ENCODE peak calls at places on chromosome 11, in nine cellular contexts. Y is body of pancreas; V is heart left ventricle; C is sciatic nerve; S is heart right ventricle; B is activated B cell treated with CpG ODN at 0.5 μM for 24 hours; J is lower lobe of right lung; I is activated T-helper 17 cell treated with anti-CD3 and anti-CD28 coated beads, Interleukin-2, amount 50 U/mL, for 72 hours; A is T-cell. R is an unnamed sample.

GRCh38 chr11:33997473-33998347 is 53.8 kb upstream of the CAPRIN1 start:
- ATAC-seq in B (no peak), I (no peak), V (no peak), S (no peak), J (peak; percentile 27), Y (no peak), C (no peak), A (peak; percentile 17), R (no peak)

GRCh38 chr11:13692172-13692571 is 23.7 kb downstream of the FAR1 start:
- ATAC-seq in S (no peak), B (no peak), J (no peak), V (no peak), Y (peak; percentile 30), A (no peak), C (no peak), I (no peak), R (no peak)

GRCh38 chr11:126284829-126285228 is 1.9 kb downstream of the TIRAP start:
- ATAC-seq in C (no peak), J (no peak), A (peak; percentile 20), I (peak; percentile 73), S (no peak), B (peak; percentile 32), Y (no peak), V (no peak), R (peak; percentile 72)

GRCh38 chr11:117799634-117800033 is 2.6 kb upstream of the DSCAML1 start:
- ATAC-seq in V (no peak), S (no peak), A (no peak), I (no peak), C (no peak), B (no peak), J (no peak), Y (no peak), R (no peak)

GRCh38 chr11:76030286-76030685 is 176.0 kb downstream of the WNT11 start:
- ATAC-seq in B (no peak), I (no peak), C (no peak), Y (no peak), J (no peak), S (no peak), V (no peak), A (no peak), R (no peak)

GRCh38 chr11:78188809-78189724 is at the start of gene USP35:
- ATAC-seq in J (peak; percentile 32), V (peak; percentile 0), C (no peak), A (no peak), B (peak; percentile 0), S (no peak), Y (peak; percentile 13), I (no peak), R (no peak)

GRCh38 chr11:2943711-2944118 is 14.5 kb upstream of the PHLDA2 start:
- ATAC-seq in A (peak; percentile 39), B (no peak), C (no peak), J (peak; percentile 39), Y (no peak), V (no peak), I (no peak), S (no peak), R (no peak)

GRCh38 chr11:112784323-112785073 is 176.7 kb upstream of the NCAM1 start:
- ATAC-seq in J (peak; percentile 59), Y (peak; percentile 35), V (peak; percentile 68), I (no peak), S (peak; percentile 81), A (no peak), C (peak; percentile 79), B (no peak), R (no peak)

GRCh38 chr11:10455637-10456487 is 798 bp downstream of the AMPD3 start:
- ATAC-seq in S (peak; percentile 54), C (peak; percentile 80), V (peak; percentile 36), A (peak; percentile 67), I (peak; percentile 74), J (peak; percentile 80), B (peak; percentile 70), Y (no peak), R (peak; percentile 86)

GRCh38 chr11:87284306-87284705 is 246.6 kb downstream of the TMEM135 start:
- ATAC-seq in B (no peak), Y (no peak), S (no peak), V (no peak), I (no peak), J (no peak), C (peak; percentile 59), A (no peak), R (no peak)

GRCh38 chr11:42524534-42525227 is 787.1 kb upstream of the API5 start:
- ATAC-seq in S (peak; percentile 62), I (no peak), C (peak; percentile 38), B (no peak), Y (peak; percentile 83), A (no peak), V (no peak), J (peak; percentile 76), R (no peak)

GRCh38 chr11:46827995-46828394 is 18.1 kb downstream of the CKAP5 start:
- ATAC-seq in S (no peak), A (no peak), J (no peak), V (no peak), C (no peak), Y (no peak), B (no peak), I (no peak), R (no peak)

GRCh38 chr11:59990421-59990820 is 26.6 kb upstream of the OOSP4B start:
- ATAC-seq in V (no peak), C (no peak), J (no peak), Y (no peak), I (no peak), A (no peak), S (no peak), B (no peak), R (no peak)

GRCh38 chr11:118560806-118561205 is 4.9 kb downstream of the IFT46 start:
- ATAC-seq in V (no peak), C (no peak), Y (no peak), B (no peak), A (no peak), S (no peak), J (no peak), I (no peak), R (no peak)

GRCh38 chr11:74279256-74279655 is 32.2 kb downstream of the P4HA3 start:
- ATAC-seq in C (no peak), J (no peak), V (no peak), S (no peak), B (no peak), Y (no peak), I (no peak), A (no peak), R (no peak)

GRCh38 chr11:114236829-114237228 is 59.4 kb upstream of the NNMT start:
- ATAC-seq in B (no peak), J (no peak), S (no peak), C (peak; percentile 49), V (no peak), I (no peak), A (no peak), Y (no peak), R (no peak)

R was measured in activated CD4-positive, CD25-positive, alpha-beta regulatory T cell treated with anti-CD3 and anti-CD28 coated beads, Interleukin-2, amount 50 U/mL, for 24 hours.